ENCODE peak calls at places on chromosomes 1 and 21, in six cellular contexts. Z is H1, W is GM12892, Q is HepG2, O is GM12878, S is K562. G is an unnamed sample.

GRCh38 chr1:42851960-42852607 is 5.7 kb downstream of the ZNF691 start:
- DNase-seq in Z (no peak), W (no peak), Q (no peak), O (no peak), S (no peak), G (no peak)

GRCh38 chr1:91803847-91804545 is 82.0 kb downstream of the TGFBR3 start:
- DNase-seq in Z (no peak), W (peak), Q (no peak), O (peak), S (peak), G (peak)

GRCh38 chr1:77670330-77670729 is 12.1 kb downstream of the ZZZ3 start:
- DNase-seq in Z (no peak), W (no peak), Q (no peak), O (no peak), S (no peak), G (no peak)

GRCh38 chr21:32463367-32463766 is 50.9 kb downstream of the EVA1C start:
- DNase-seq in Z (no peak), W (no peak), Q (no peak), O (no peak), S (no peak), G (no peak)

GRCh38 chr1:203091761-203092330 is 6.0 kb upstream of the MYOG start:
- DNase-seq in Z (no peak), W (no peak), Q (no peak), O (no peak), S (no peak), G (no peak)

GRCh38 chr1:109241841-109242301 is 7.5 kb upstream of the CELSR2 start:
- DNase-seq in Z (no peak), W (no peak), Q (no peak), O (no peak), S (no peak), G (no peak)

GRCh38 chr1:117501275-117501674 is 104.6 kb upstream of the TENT5C start:
- DNase-seq in Z (no peak), W (no peak), Q (no peak), O (no peak), S (no peak), G (no peak)

GRCh38 chr1:205800470-205800869 is 12.5 kb downstream of the SLC41A1 start:
- DNase-seq in Z (no peak), W (no peak), Q (no peak), O (no peak), S (no peak), G (no peak)

GRCh38 chr1:25875856-25876692 is 566 bp upstream of the PAQR7 start:
- DNase-seq in Z (no peak), W (no peak), Q (no peak), O (no peak), S (no peak), G (peak)

GRCh38 chr1:160406131-160406968 is 6.0 kb downstream of the VANGL2 start:
- DNase-seq in Z (no peak), W (no peak), Q (no peak), O (no peak), S (no peak), G (no peak)

GRCh38 chr1:230910755-230911117 is 42.4 kb upstream of the C1orf198 start:
- DNase-seq in Z (no peak), W (no peak), Q (no peak), O (no peak), S (no peak), G (no peak)

GRCh38 chr21:38298833-38299232 is 42.0 kb downstream of the KCNJ15 start:
- DNase-seq in Z (no peak), W (no peak), Q (no peak), O (no peak), S (no peak), G (no peak)

GRCh38 chr1:157045251-157046218 is at the start of gene ARHGEF11:
- DNase-seq in Z (peak), W (peak), Q (peak), O (no peak), S (peak), G (peak)

GRCh38 chr1:229094476-229095311 is 176.2 kb upstream of the RAB4A start:
- DNase-seq in Z (no peak), W (no peak), Q (no peak), O (no peak), S (no peak), G (no peak)

GRCh38 chr1:119316870-119317416 is 51.6 kb upstream of the HAO2 start:
- DNase-seq in Z (no peak), W (no peak), Q (no peak), O (no peak), S (peak), G (no peak)

GRCh38 chr1:118783095-118783758 is 204.9 kb downstream of the TBX15 start:
- DNase-seq in Z (no peak), W (no peak), Q (no peak), O (no peak), S (no peak), G (no peak)

GRCh38 chr21:37061926-37062591 is 10.8 kb downstream of the PIGP start:
- DNase-seq in Z (no peak), W (no peak), Q (peak), O (no peak), S (no peak), G (no peak)

GRCh38 chr1:87404306-87404705 is 75.6 kb downstream of the LMO4 start:
- DNase-seq in Z (no peak), W (no peak), Q (no peak), O (no peak), S (no peak), G (no peak)

GRCh38 chr1:246784621-246785535 is 60.7 kb downstream of the SCCPDH start:
- DNase-seq in Z (no peak), W (no peak), Q (no peak), O (no peak), S (no peak), G (no peak)

GRCh38 chr1:45892068-45892785 is 88.8 kb downstream of the MAST2 start:
- DNase-seq in Z (no peak), W (no peak), Q (peak), O (no peak), S (no peak), G (no peak)

GRCh38 chr1:86942034-86942433 is 27.6 kb downstream of the HS2ST1 start:
- DNase-seq in Z (no peak), W (no peak), Q (no peak), O (no peak), S (no peak), G (no peak)

GRCh38 chr21:40731206-40731605 is 115.8 kb downstream of the DSCAM start:
- DNase-seq in Z (no peak), W (no peak), Q (no peak), O (no peak), S (no peak), G (no peak)

GRCh38 chr1:173476197-173476663 is 905 bp upstream of the PRDX6 start:
- DNase-seq in Z (no peak), W (no peak), Q (no peak), O (no peak), S (no peak), G (no peak)

GRCh38 chr1:153598309-153599172 is 14.4 kb downstream of the S100A16 start:
- DNase-seq in Z (peak), W (peak), Q (no peak), O (peak), S (no peak), G (peak)

GRCh38 chr1:15681346-15682290 is 2.5 kb upstream of the PLEKHM2 start:
- DNase-seq in Z (no peak), W (no peak), Q (no peak), O (no peak), S (peak), G (no peak)

GRCh38 chr1:241012708-241013340 is 344.2 kb downstream of the RGS7 start:
- DNase-seq in Z (peak), W (no peak), Q (no peak), O (no peak), S (no peak), G (no peak)

GRCh38 chr1:147613506-147613905 is 56.8 kb downstream of the ACP6 start:
- DNase-seq in Z (no peak), W (no peak), Q (no peak), O (no peak), S (no peak), G (no peak)

GRCh38 chr21:45152265-45152746 is 77.9 kb downstream of the ADARB1 start:
- DNase-seq in Z (peak), W (peak), Q (no peak), O (no peak), S (peak), G (peak)

GRCh38 chr1:37926061-37926924 is 20.6 kb downstream of the INPP5B start:
- DNase-seq in Z (no peak), W (no peak), Q (no peak), O (peak), S (no peak), G (no peak)

GRCh38 chr1:60765204-60765603 is 317.2 kb upstream of the NFIA start:
- DNase-seq in Z (peak), W (no peak), Q (peak), O (no peak), S (peak), G (peak)

GRCh38 chr21:41707231-41707988 is 59.4 kb downstream of the RIPK4 start:
- DNase-seq in Z (no peak), W (no peak), Q (no peak), O (no peak), S (no peak), G (no peak)

GRCh38 chr1:207063014-207063413 is 9.9 kb downstream of the PFKFB2 start:
- DNase-seq in Z (no peak), W (no peak), Q (no peak), O (no peak), S (no peak), G (no peak)

GRCh38 chr1:17572264-17572985 is 32.9 kb downstream of the ARHGEF10L start:
- DNase-seq in Z (no peak), W (peak), Q (no peak), O (no peak), S (peak), G (peak)

GRCh38 chr1:212162635-212163034 is 122.6 kb upstream of the PPP2R5A start:
- DNase-seq in Z (no peak), W (peak), Q (no peak), O (peak), S (peak), G (no peak)

DNA sequence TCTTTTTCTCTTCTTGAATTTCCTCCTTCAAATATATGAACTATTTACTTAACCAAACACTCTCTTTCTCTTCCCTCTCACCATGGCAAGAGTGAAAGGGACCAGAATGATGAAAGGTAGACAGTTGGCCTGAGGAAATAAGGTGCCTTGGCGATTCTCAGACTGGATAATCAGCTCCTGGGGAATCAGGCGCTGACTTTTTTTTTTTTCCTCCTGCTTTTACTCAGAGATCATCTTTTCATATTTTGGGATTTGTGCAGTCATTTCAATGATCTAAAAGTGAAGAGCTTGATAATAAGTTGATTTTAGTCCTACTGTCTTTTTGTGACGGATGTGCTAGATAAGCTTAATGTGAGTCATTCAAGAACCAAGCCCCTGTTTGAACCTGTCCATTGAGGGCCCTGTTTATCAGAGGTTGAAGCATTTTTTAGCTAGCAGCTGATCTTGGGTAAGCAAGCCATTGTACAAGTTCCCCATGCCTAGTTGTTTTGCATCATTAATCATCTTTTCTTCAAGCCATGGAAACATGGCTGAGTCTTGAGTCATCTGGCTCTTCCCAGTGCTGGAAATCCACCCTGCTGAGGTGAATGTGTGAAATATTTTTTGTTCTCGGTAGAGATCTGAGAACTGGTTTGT is 40.8 kb downstream of the ITSN1 start:
- DNase-seq in Z (peak), W (no peak), Q (peak), O (no peak), S (peak), G (no peak)
- TF ChIP-seq POLR2AphosphoS5 in Z (no peak), W (no peak), Q (no peak), O (no peak), S (no peak), G (no peak)

GRCh38 chr1:227388771-227389170 is 70.5 kb upstream of the CDC42BPA start:
- DNase-seq in Z (no peak), W (no peak), Q (no peak), O (no peak), S (no peak), G (no peak)

GRCh38 chr1:227390525-227390924 is 72.2 kb upstream of the CDC42BPA start:
- DNase-seq in Z (no peak), W (no peak), Q (no peak), O (no peak), S (no peak), G (no peak)

GRCh38 chr1:227391204-227391603 is 72.9 kb upstream of the CDC42BPA start:
- DNase-seq in Z (no peak), W (no peak), Q (no peak), O (no peak), S (peak), G (no peak)

GRCh38 chr1:227392984-227393764 is 74.9 kb upstream of the CDC42BPA start:
- DNase-seq in Z (no peak), W (no peak), Q (no peak), O (no peak), S (peak), G (no peak)

GRCh38 chr1:227391871-227392270 is 73.6 kb upstream of the CDC42BPA start:
- DNase-seq in Z (no peak), W (no peak), Q (no peak), O (no peak), S (no peak), G (no peak)
- TF ChIP-seq TAF1 in Z (no peak), W (no peak), Q (no peak), O (no peak), S (no peak), G (no peak)

GRCh38 chr1:94202241-94202640 is 35.1 kb downstream of the ARHGAP29 start:
- DNase-seq in Z (no peak), W (no peak), Q (no peak), O (no peak), S (no peak), G (no peak)

GRCh38 chr1:94194079-94194478 is 43.3 kb downstream of the ARHGAP29 start:
- DNase-seq in Z (no peak), W (no peak), Q (no peak), O (no peak), S (no peak), G (no peak)

DNA sequence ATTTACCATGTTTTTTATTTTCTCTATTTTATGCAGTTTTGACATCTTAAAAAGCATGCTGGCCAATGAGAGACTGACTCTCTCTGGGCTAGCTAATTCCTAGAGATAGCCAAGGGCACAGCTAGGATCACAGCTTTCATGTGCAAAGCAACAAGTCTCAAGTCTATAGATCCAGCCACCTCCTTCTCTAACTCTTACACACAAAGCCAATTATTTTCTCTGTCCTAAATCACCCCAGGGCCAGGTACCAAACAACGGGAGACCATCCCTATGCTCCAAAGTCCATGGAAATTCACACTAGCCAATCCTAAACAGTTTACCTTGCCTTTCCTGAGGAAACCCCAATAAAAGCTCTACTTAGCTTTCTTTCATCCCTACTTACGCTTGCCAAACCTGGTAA is 38.0 kb downstream of the ARHGAP29 start:
- DNase-seq in Z (no peak), W (no peak), Q (no peak), O (no peak), S (no peak), G (no peak)
- TF ChIP-seq POLR2A in Z (no peak), W (no peak), Q (no peak), O (no peak), S (no peak), G (no peak)

DNA sequence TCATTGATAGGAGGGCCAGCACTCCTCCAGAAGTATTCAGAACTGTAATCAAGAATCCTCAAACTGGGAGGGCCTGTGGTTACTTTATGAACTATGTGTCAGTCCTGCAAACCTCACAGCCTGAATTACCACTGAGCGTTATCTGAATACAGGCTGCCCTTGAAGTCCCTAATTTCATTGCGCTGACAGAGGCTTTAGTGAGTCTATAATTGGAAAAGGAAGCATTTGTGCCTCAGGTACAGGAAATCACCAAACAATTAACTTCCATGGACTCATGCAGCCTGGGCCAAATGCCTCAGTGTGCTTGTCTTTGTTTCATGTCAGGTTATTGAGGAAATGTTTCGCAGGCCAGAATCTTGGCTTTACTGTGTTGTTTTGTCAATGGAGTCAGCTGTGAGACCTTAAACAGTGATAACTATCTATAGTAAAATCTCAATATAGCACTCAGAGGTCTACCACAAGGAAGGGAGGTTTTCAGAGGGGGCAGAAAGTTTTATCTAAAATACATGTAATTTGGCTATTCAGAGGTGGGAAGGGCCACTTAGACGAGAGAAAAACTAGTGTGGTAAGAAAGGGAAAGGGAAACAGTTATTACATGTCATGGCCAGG is 32.9 kb upstream of the DOCK7 start:
- DNase-seq in Z (no peak), W (no peak), Q (no peak), O (no peak), S (peak), G (no peak)
- TF ChIP-seq POLR2AphosphoS5 in Z (no peak), W (no peak), Q (no peak), O (no peak), S (no peak), G (no peak)